ENCODE peak calls at places on chromosomes 3 and 15, in ten cellular contexts. L, Y, G, O, Q, W, X, Z, I and C are unnamed samples.

GRCh38 chr3:60756636-60757035 is 494.6 kb downstream of the FHIT start:
- DNase-seq in X (no peak), I (no peak), Y (no peak), L (no peak), Q (no peak), O (no peak), Z (no peak), W (no peak), G (no peak), C (no peak)

GRCh38 chr15:50241684-50242450 is 23.7 kb downstream of the HDC start:
- DNase-seq in W (no peak), O (no peak), Q (no peak), L (peak; percentile 70), X (no peak), G (peak; percentile 44), Z (no peak), I (no peak), Y (no peak), C (no peak)

GRCh38 chr3:24579008-24579407 is 84.4 kb upstream of the THRB start:
- DNase-seq in O (no peak), I (no peak), L (no peak), G (no peak), Z (no peak), Q (no peak), W (no peak), Y (no peak), X (no peak), C (no peak)

GRCh38 chr15:99440551-99441426 is 125.0 kb upstream of the MEF2A start:
- DNase-seq in Z (no peak), X (no peak), L (no peak), G (no peak), O (no peak), W (peak; percentile 16), Y (no peak), Q (peak; percentile 72), I (no peak), C (peak; percentile 86)

GRCh38 chr3:107421170-107421792 is 44.0 kb downstream of the CCDC54 start:
- DNase-seq in Y (peak; percentile 65), I (no peak), Z (no peak), O (no peak), L (peak; percentile 74), W (no peak), Q (no peak), X (peak; percentile 22), G (peak; percentile 71), C (no peak)

GRCh38 chr3:127250032-127250431 is 37.8 kb downstream of the PRR20G start:
- DNase-seq in I (no peak), X (no peak), G (no peak), O (no peak), L (no peak), Q (no peak), Z (no peak), Y (no peak), W (no peak), C (no peak)

GRCh38 chr15:48897144-48897814 is 19.3 kb downstream of the EID1 start:
- DNase-seq in G (no peak), W (no peak), Q (no peak), L (peak; percentile 82), Z (no peak), X (no peak), O (no peak), I (no peak), Y (no peak), C (no peak)

GRCh38 chr3:73580343-73580742 is 44.4 kb downstream of the PDZRN3 start:
- DNase-seq in G (no peak), Q (no peak), L (peak; percentile 100), W (peak; percentile 47), I (peak; percentile 39), O (no peak), X (peak; percentile 21), Y (no peak), Z (no peak), C (no peak)

DNA sequence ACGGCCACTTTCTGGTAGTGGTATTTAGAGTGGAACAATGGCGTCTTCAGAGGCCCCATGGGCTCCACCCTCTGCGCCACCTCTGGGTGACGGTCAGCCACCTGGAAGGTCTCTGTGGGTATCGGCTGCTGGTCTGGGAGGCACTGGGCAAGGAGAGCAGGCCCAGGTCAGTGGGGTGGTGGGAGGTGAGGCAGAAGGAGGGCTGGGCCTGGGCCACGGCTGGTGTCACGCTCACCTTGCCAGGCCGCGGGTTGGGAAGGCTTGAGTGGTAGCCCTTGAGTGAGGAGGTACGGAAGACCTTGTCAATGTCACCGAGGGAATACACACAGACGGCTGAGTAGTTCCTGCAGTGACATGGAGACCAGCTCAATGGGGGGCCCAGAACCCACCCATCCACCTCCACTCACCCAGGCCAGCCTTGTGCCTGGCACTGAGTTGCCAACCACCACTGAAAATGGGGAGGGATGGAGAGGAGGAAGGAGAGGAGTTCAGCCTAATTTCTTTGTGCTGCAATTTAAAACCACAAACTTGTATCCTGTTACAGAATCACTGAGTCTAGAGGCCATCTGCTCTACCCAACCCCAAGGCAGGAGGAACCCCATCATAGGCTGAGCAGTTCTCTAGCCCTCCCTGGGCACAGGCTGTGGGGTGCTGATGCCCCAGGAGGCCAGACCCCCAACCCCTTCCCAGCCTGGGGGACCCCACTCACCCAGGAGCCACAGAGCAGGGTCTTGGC is 19.0 kb downstream of the SEMA7A start:
- DNase-seq in Y (no peak), G (peak; percentile 65), L (no peak), X (no peak), Q (no peak), I (no peak), Z (no peak), W (no peak), O (no peak), C (no peak)
- TF ChIP-seq CTCF in Y (no peak), G (no peak), L (no peak), X (no peak), Q (no peak), I (no peak), Z (no peak), W (no peak), O (no peak), C (no peak)

GRCh38 chr3:9778518-9779129 is 8.9 kb upstream of the CAMK1 start:
- DNase-seq in Y (no peak), Q (no peak), L (no peak), X (no peak), I (no peak), W (no peak), Z (no peak), O (no peak), G (no peak), C (no peak)

GRCh38 chr3:9779197-9779596 is 9.4 kb upstream of the CAMK1 start:
- DNase-seq in G (peak; percentile 65), Y (no peak), Q (no peak), Z (no peak), L (no peak), X (no peak), O (no peak), I (no peak), W (no peak), C (no peak)

GRCh38 chr3:9780920-9781319 is 11.2 kb upstream of the CAMK1 start:
- DNase-seq in Y (no peak), W (no peak), L (no peak), Q (no peak), O (no peak), X (no peak), G (no peak), Z (no peak), I (no peak), C (no peak)

GRCh38 chr3:9780451-9780797 is 10.7 kb upstream of the CAMK1 start:
- DNase-seq in O (no peak), I (no peak), G (no peak), Y (no peak), X (no peak), Q (no peak), W (no peak), L (no peak), Z (no peak), C (no peak)

DNA sequence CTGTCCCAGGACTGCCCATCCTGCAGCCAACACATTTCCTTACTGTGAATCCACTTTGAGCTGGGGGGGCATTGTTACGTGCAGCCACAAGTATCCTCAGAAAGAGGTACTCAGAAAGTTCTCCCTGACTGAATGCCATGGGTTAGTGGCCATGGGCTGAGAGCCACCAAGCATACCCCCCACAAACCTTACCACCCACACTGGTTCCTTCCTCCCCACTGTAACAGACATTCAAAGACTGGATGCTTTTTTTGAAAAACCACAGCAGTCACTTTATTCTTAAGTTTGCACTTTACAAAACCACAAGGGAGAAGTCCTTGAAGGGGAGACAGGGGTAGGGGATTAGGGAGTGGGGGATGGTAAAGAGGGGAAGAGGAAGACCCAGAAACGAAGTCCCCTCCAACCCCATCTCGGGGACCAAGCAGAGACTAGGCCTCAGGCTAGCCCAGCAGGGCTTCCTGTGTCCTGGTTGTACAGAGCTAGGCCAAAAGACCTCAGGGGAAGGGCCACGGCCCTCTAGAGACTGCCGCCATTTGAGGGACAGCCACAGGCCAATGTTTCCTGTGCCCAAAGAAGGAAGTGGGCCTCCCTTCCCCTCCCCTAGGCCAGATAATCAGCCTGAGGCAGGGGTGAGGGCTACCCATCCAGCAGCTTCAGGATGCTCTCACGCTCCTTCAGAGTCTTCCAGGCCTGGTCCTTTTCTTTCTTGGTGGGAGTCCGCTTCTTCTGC is 10.1 kb upstream of the CAMK1 start:
- DNase-seq in W (no peak), L (no peak), O (peak; percentile 43), I (no peak), Z (no peak), X (peak; percentile 44), Y (no peak), Q (no peak), G (peak; percentile 99), C (no peak)
- TF ChIP-seq POLR2A in W (no peak), L (no peak), O (no peak), I (no peak), Z (no peak), X (no peak), Y (no peak), Q (no peak), G (peak; percentile 22), C (no peak)

GRCh38 chr15:100919481-100920405 is 586 bp downstream of the LRRK1 start:
- DNase-seq in W (no peak), I (no peak), X (peak; percentile 28), Z (peak; percentile 61), L (peak; percentile 19), O (peak; percentile 41), Y (peak; percentile 28), Q (no peak), G (peak; percentile 63), C (peak; percentile 86)

GRCh38 chr15:100922192-100923040 is 3.3 kb downstream of the LRRK1 start:
- DNase-seq in G (no peak), Q (no peak), Y (no peak), X (no peak), Z (no peak), L (no peak), I (no peak), W (no peak), O (no peak), C (peak; percentile 39)

GRCh38 chr15:100923076-100923475 is 3.9 kb downstream of the LRRK1 start:
- DNase-seq in Y (no peak), Q (no peak), I (no peak), O (no peak), L (no peak), G (no peak), Z (no peak), X (no peak), W (no peak), C (no peak)

GRCh38 chr15:100918690-100919480 is at the start of gene LRRK1:
- DNase-seq in G (peak; percentile 90), I (no peak), L (peak; percentile 40), Y (peak; percentile 67), Q (no peak), O (peak; percentile 63), X (peak; percentile 46), W (no peak), Z (peak; percentile 52), C (no peak)

GRCh38 chr15:100920516-100921135 is 1.5 kb downstream of the LRRK1 start:
- DNase-seq in G (no peak), W (no peak), O (no peak), I (no peak), Y (no peak), X (no peak), Z (no peak), Q (no peak), L (no peak), C (peak; percentile 80)
- H3K4me3 ChIP-seq in G (peak overlapping the region; percentile 75), W (no peak overlapping the region), O (no peak overlapping the region), I (no peak overlapping the region), Y (no peak overlapping the region), X (no peak overlapping the region), Z (peak overlapping the region; percentile 79), Q (no peak overlapping the region), L (no peak overlapping the region), C (no peak overlapping the region)

GRCh38 chr15:31745841-31746240 is 284.5 kb upstream of the CHRNA7 start:
- DNase-seq in Z (no peak), O (no peak), L (no peak), Q (no peak), G (no peak), I (no peak), X (no peak), Y (no peak), W (no peak), C (no peak)

GRCh38 chr15:31740203-31740602 is 290.1 kb upstream of the CHRNA7 start:
- DNase-seq in Y (no peak), I (no peak), W (no peak), L (no peak), O (no peak), G (no peak), X (no peak), Z (no peak), Q (no peak), C (no peak)
- TF ChIP-seq CTCF in Y (no peak), I (no peak), W (no peak), L (no peak), O (no peak), G (no peak), X (no peak), Z (no peak), Q (no peak), C (no peak)